ENCODE peak calls at places on chromosomes 16 and 17, in nine cellular contexts. One of them, this sample, is unnamed.

GRCh38 chr16:1870365-1871082 is 1.4 kb downstream of the MEIOB start:
- DNase-seq in amniotic stem cell: peak; percentile 15
- DNase-seq in gastrocnemius medialis: no peak
- DNase-seq in tibial nerve: no peak
- DNase-seq in endothelial cell: no peak
- DNase-seq in stimulated activated CD8-positive, alpha-beta memory T cell treated with anti-CD3 and anti-CD28 coated beads, Interleukin-7, amount 100 ng/mL, for 24 hours: no peak
- DNase-seq in heart right ventricle: no peak
- DNase-seq in A172: peak; percentile 80
- DNase-seq in fibroblast of mammary gland: peak; percentile 79
- DNase-seq in this sample: no peak

GRCh38 chr16:58615280-58615679 is 14.3 kb downstream of the CNOT1 start:
- DNase-seq in amniotic stem cell: no peak
- DNase-seq in gastrocnemius medialis: no peak
- DNase-seq in tibial nerve: no peak
- DNase-seq in endothelial cell: no peak
- DNase-seq in stimulated activated CD8-positive, alpha-beta memory T cell treated with anti-CD3 and anti-CD28 coated beads, Interleukin-7, amount 100 ng/mL, for 24 hours: no peak
- DNase-seq in heart right ventricle: no peak
- DNase-seq in A172: no peak
- DNase-seq in fibroblast of mammary gland: peak; percentile 86
- DNase-seq in this sample: no peak

GRCh38 chr17:57946798-57947358 is 8.3 kb downstream of the CUEDC1 start:
- DNase-seq in amniotic stem cell: no peak
- DNase-seq in gastrocnemius medialis: no peak
- DNase-seq in tibial nerve: no peak
- DNase-seq in endothelial cell: no peak
- DNase-seq in stimulated activated CD8-positive, alpha-beta memory T cell treated with anti-CD3 and anti-CD28 coated beads, Interleukin-7, amount 100 ng/mL, for 24 hours: no peak
- DNase-seq in heart right ventricle: peak; percentile 57
- DNase-seq in A172: no peak
- DNase-seq in fibroblast of mammary gland: peak; percentile 80
- DNase-seq in this sample: peak; percentile 72

GRCh38 chr16:3282103-3282746 is 1.1 kb upstream of the ZNF263 start:
- DNase-seq in amniotic stem cell: no peak
- DNase-seq in gastrocnemius medialis: no peak
- DNase-seq in tibial nerve: no peak
- DNase-seq in endothelial cell: peak; percentile 60
- DNase-seq in stimulated activated CD8-positive, alpha-beta memory T cell treated with anti-CD3 and anti-CD28 coated beads, Interleukin-7, amount 100 ng/mL, for 24 hours: no peak
- DNase-seq in heart right ventricle: no peak
- DNase-seq in A172: no peak
- DNase-seq in fibroblast of mammary gland: no peak
- DNase-seq in this sample: no peak

GRCh38 chr17:72502111-72502939 is 381.5 kb downstream of the SOX9 start:
- DNase-seq in amniotic stem cell: no peak
- DNase-seq in gastrocnemius medialis: no peak
- DNase-seq in tibial nerve: peak; percentile 25
- DNase-seq in endothelial cell: no peak
- DNase-seq in stimulated activated CD8-positive, alpha-beta memory T cell treated with anti-CD3 and anti-CD28 coated beads, Interleukin-7, amount 100 ng/mL, for 24 hours: no peak
- DNase-seq in heart right ventricle: no peak
- DNase-seq in A172: no peak
- DNase-seq in fibroblast of mammary gland: peak; percentile 59
- DNase-seq in this sample: no peak

GRCh38 chr16:65524997-65525396 is 403.1 kb upstream of the CDH11 start:
- DNase-seq in amniotic stem cell: peak; percentile 16
- DNase-seq in gastrocnemius medialis: no peak
- DNase-seq in tibial nerve: no peak
- DNase-seq in endothelial cell: no peak
- DNase-seq in stimulated activated CD8-positive, alpha-beta memory T cell treated with anti-CD3 and anti-CD28 coated beads, Interleukin-7, amount 100 ng/mL, for 24 hours: no peak
- DNase-seq in heart right ventricle: no peak
- DNase-seq in A172: peak; percentile 39
- DNase-seq in fibroblast of mammary gland: peak; percentile 56
- DNase-seq in this sample: peak; percentile 13

GRCh38 chr16:88534731-88535141 is 35.5 kb upstream of the ZC3H18 start:
- DNase-seq in amniotic stem cell: no peak
- DNase-seq in gastrocnemius medialis: no peak
- DNase-seq in tibial nerve: no peak
- DNase-seq in endothelial cell: no peak
- DNase-seq in stimulated activated CD8-positive, alpha-beta memory T cell treated with anti-CD3 and anti-CD28 coated beads, Interleukin-7, amount 100 ng/mL, for 24 hours: no peak
- DNase-seq in heart right ventricle: no peak
- DNase-seq in A172: no peak
- DNase-seq in fibroblast of mammary gland: peak; percentile 37
- DNase-seq in this sample: no peak

GRCh38 chr17:45675012-45675411 is 109.1 kb upstream of the CRHR1 start:
- DNase-seq in amniotic stem cell: no peak
- DNase-seq in gastrocnemius medialis: no peak
- DNase-seq in tibial nerve: no peak
- DNase-seq in endothelial cell: no peak
- DNase-seq in stimulated activated CD8-positive, alpha-beta memory T cell treated with anti-CD3 and anti-CD28 coated beads, Interleukin-7, amount 100 ng/mL, for 24 hours: no peak
- DNase-seq in heart right ventricle: no peak
- DNase-seq in A172: no peak
- DNase-seq in fibroblast of mammary gland: no peak
- DNase-seq in this sample: no peak

GRCh38 chr17:79623786-79624657 is 13.2 kb upstream of the RBFOX3 start:
- DNase-seq in amniotic stem cell: no peak
- DNase-seq in gastrocnemius medialis: no peak
- DNase-seq in tibial nerve: no peak
- DNase-seq in endothelial cell: no peak
- DNase-seq in stimulated activated CD8-positive, alpha-beta memory T cell treated with anti-CD3 and anti-CD28 coated beads, Interleukin-7, amount 100 ng/mL, for 24 hours: no peak
- DNase-seq in heart right ventricle: peak; percentile 2
- DNase-seq in A172: no peak
- DNase-seq in fibroblast of mammary gland: no peak
- DNase-seq in this sample: no peak

GRCh38 chr16:69829338-69829737 is 67.2 kb downstream of the WWP2 start:
- DNase-seq in amniotic stem cell: no peak
- DNase-seq in gastrocnemius medialis: no peak
- DNase-seq in tibial nerve: no peak
- DNase-seq in endothelial cell: no peak
- DNase-seq in stimulated activated CD8-positive, alpha-beta memory T cell treated with anti-CD3 and anti-CD28 coated beads, Interleukin-7, amount 100 ng/mL, for 24 hours: no peak
- DNase-seq in heart right ventricle: no peak
- DNase-seq in A172: no peak
- DNase-seq in fibroblast of mammary gland: no peak
- DNase-seq in this sample: no peak

GRCh38 chr17:50629902-50630301 is 4.8 kb upstream of the ABCC3 start:
- DNase-seq in amniotic stem cell: no peak
- DNase-seq in gastrocnemius medialis: no peak
- DNase-seq in tibial nerve: no peak
- DNase-seq in endothelial cell: no peak
- DNase-seq in stimulated activated CD8-positive, alpha-beta memory T cell treated with anti-CD3 and anti-CD28 coated beads, Interleukin-7, amount 100 ng/mL, for 24 hours: no peak
- DNase-seq in heart right ventricle: no peak
- DNase-seq in A172: no peak
- DNase-seq in fibroblast of mammary gland: no peak
- DNase-seq in this sample: no peak

GRCh38 chr17:31425646-31426045 is 34.2 kb downstream of the RAB11FIP4 start:
- DNase-seq in amniotic stem cell: no peak
- DNase-seq in gastrocnemius medialis: no peak
- DNase-seq in tibial nerve: no peak
- DNase-seq in endothelial cell: no peak
- DNase-seq in stimulated activated CD8-positive, alpha-beta memory T cell treated with anti-CD3 and anti-CD28 coated beads, Interleukin-7, amount 100 ng/mL, for 24 hours: no peak
- DNase-seq in heart right ventricle: no peak
- DNase-seq in A172: no peak
- DNase-seq in fibroblast of mammary gland: no peak
- DNase-seq in this sample: no peak

GRCh38 chr17:67636841-67637240 is 80.9 kb upstream of the NOL11 start:
- DNase-seq in amniotic stem cell: no peak
- DNase-seq in gastrocnemius medialis: no peak
- DNase-seq in tibial nerve: no peak
- DNase-seq in endothelial cell: no peak
- DNase-seq in stimulated activated CD8-positive, alpha-beta memory T cell treated with anti-CD3 and anti-CD28 coated beads, Interleukin-7, amount 100 ng/mL, for 24 hours: no peak
- DNase-seq in heart right ventricle: no peak
- DNase-seq in A172: no peak
- DNase-seq in fibroblast of mammary gland: no peak
- DNase-seq in this sample: no peak

GRCh38 chr17:45580914-45581313 is 90.4 kb upstream of the PLEKHM1 start:
- DNase-seq in amniotic stem cell: no peak
- DNase-seq in gastrocnemius medialis: no peak
- DNase-seq in tibial nerve: no peak
- DNase-seq in endothelial cell: no peak
- DNase-seq in stimulated activated CD8-positive, alpha-beta memory T cell treated with anti-CD3 and anti-CD28 coated beads, Interleukin-7, amount 100 ng/mL, for 24 hours: no peak
- DNase-seq in heart right ventricle: no peak
- DNase-seq in A172: no peak
- DNase-seq in fibroblast of mammary gland: no peak
- DNase-seq in this sample: no peak

GRCh38 chr17:67272312-67273050 is 27.5 kb upstream of the HELZ start:
- DNase-seq in amniotic stem cell: no peak
- DNase-seq in gastrocnemius medialis: no peak
- DNase-seq in tibial nerve: no peak
- DNase-seq in endothelial cell: peak; percentile 37
- DNase-seq in stimulated activated CD8-positive, alpha-beta memory T cell treated with anti-CD3 and anti-CD28 coated beads, Interleukin-7, amount 100 ng/mL, for 24 hours: no peak
- DNase-seq in heart right ventricle: no peak
- DNase-seq in A172: no peak
- DNase-seq in fibroblast of mammary gland: no peak
- DNase-seq in this sample: no peak

GRCh38 chr16:85475233-85475632 is 137.9 kb upstream of the GSE1 start:
- DNase-seq in amniotic stem cell: no peak
- DNase-seq in gastrocnemius medialis: no peak
- DNase-seq in tibial nerve: no peak
- DNase-seq in endothelial cell: no peak
- DNase-seq in stimulated activated CD8-positive, alpha-beta memory T cell treated with anti-CD3 and anti-CD28 coated beads, Interleukin-7, amount 100 ng/mL, for 24 hours: no peak
- DNase-seq in heart right ventricle: no peak
- DNase-seq in A172: no peak
- DNase-seq in fibroblast of mammary gland: no peak
- DNase-seq in this sample: no peak